ENCODE peak calls at places on chromosomes 6 and 20, in five cellular contexts. M, E, H, L and Q are unnamed samples.

GRCh38 chr6:158911746-158912158 is 88.2 kb downstream of the RSPH3 start:
- DNase-seq in M (no peak), L (no peak), E (no peak), H (peak), Q (peak)

GRCh38 chr20:38245753-38246152 is 14.8 kb downstream of the KIAA1755 start:
- DNase-seq in H (no peak), M (no peak), L (no peak), E (no peak), Q (no peak)

GRCh38 chr6:119426619-119427018 is 77.1 kb upstream of the MAN1A1 start:
- DNase-seq in M (no peak), H (no peak), L (no peak), E (no peak), Q (no peak)

GRCh38 chr6:63910863-63911665 is 275.5 kb downstream of the PHF3 start:
- DNase-seq in M (no peak), L (no peak), E (no peak), H (no peak), Q (no peak)

GRCh38 chr6:49205526-49205925 is 257.5 kb downstream of the MMUT start:
- DNase-seq in E (no peak), L (no peak), M (no peak), H (no peak), Q (no peak)

GRCh38 chr6:161001421-161001820 is 9.9 kb downstream of the MAP3K4 start:
- DNase-seq in M (no peak), L (no peak), E (no peak), H (no peak), Q (no peak)

GRCh38 chr20:1802385-1803215 is 92.6 kb upstream of the SIRPA start:
- DNase-seq in L (peak), H (peak), E (peak), M (peak), Q (peak)

GRCh38 chr6:49509342-49509741 is 9.6 kb downstream of the GLYATL3 start:
- DNase-seq in M (no peak), H (no peak), E (no peak), L (no peak), Q (no peak)

GRCh38 chr6:112202639-112203341 is 51.6 kb downstream of the LAMA4 start:
- DNase-seq in L (no peak), E (peak), M (no peak), H (no peak), Q (peak)

GRCh38 chr6:117613920-117614535 is 11.7 kb upstream of the GOPC start:
- DNase-seq in M (no peak), E (no peak), H (no peak), L (no peak), Q (no peak)

GRCh38 chr20:60034231-60035110 is 76.2 kb downstream of the CDH26 start:
- DNase-seq in M (no peak), H (no peak), L (peak), E (no peak), Q (no peak)

GRCh38 chr20:12660918-12661317 is 347.9 kb upstream of the SPTLC3 start:
- DNase-seq in E (no peak), L (peak), H (no peak), M (no peak), Q (no peak)

GRCh38 chr20:47400685-47401084 is 44.2 kb upstream of the ZMYND8 start:
- DNase-seq in M (no peak), H (no peak), E (no peak), L (no peak), Q (no peak)

GRCh38 chr6:146041282-146041681 is 12.4 kb downstream of the GRM1 start:
- DNase-seq in L (peak), H (no peak), E (no peak), M (no peak), Q (no peak)

GRCh38 chr6:159008656-159009288 is 8.8 kb upstream of the RSPH3 start:
- DNase-seq in M (no peak), L (no peak), H (no peak), E (peak), Q (peak)

GRCh38 chr6:168541307-168541706 is 100.3 kb downstream of the SMOC2 start:
- DNase-seq in E (no peak), L (no peak), M (no peak), H (no peak), Q (no peak)

GRCh38 chr6:73032586-73032985 is 192.7 kb downstream of the KHDC1L start:
- DNase-seq in M (no peak), L (no peak), E (no peak), H (no peak), Q (no peak)

GRCh38 chr6:17928514-17929430 is 58.7 kb downstream of the KIF13A start:
- DNase-seq in H (no peak), L (no peak), M (no peak), E (no peak), Q (no peak)

DNA sequence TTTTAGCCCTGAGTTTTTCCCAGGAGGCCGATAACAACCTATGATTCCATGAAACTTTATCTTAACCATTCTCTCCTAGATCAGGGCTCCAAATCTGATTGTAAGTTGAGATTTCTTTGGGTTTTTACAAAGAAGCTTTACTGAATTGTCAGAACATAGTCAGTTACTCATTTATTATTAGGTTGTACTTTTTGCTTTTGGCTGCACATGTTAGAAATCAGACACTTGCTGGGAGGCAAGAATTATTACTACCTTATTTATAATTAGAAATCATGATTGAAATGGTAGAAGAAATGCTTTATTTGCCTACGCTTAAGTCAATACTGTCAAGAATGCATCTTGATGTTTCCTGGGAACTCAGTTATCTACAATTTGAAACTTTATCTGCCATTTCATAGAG is 63.3 kb downstream of the KCNS1 start:
- DNase-seq in M (no peak), L (no peak), E (no peak), H (no peak), Q (no peak)
- TF ChIP-seq CTCF in M (no peak), L (no peak), E (no peak), H (no peak), Q (no peak)

DNA sequence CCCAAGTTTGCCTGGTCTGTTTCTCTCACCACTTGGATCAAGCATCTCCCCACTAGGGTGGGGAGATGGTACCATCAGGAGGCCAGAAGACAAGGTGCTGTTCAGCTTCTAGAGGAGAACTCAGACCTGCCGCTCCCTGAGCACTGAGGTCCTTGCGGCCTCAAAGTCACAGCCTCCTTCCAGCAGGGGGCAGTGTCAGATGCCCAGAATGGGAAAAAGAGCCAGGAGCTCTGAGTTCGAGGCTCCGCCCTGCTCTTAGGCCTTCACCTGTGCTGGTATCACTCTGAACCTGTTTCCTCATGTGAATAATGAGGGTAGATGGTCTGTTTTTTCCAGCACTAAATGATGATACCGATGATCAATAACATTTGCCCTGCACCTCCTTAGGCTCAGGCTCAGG is 68.7 kb downstream of the TOX2 start:
- DNase-seq in H (peak), L (peak), E (no peak), M (no peak), Q (no peak)
- TF ChIP-seq CTCF in H (no peak), L (no peak), E (peak), M (no peak), Q (peak)

GRCh38 chr6:69768664-69769063 is 28.1 kb downstream of the LMBRD1 start:
- DNase-seq in M (no peak), L (no peak), E (no peak), H (no peak), Q (no peak)
- TF ChIP-seq CTCF in M (no peak), L (no peak), E (no peak), H (no peak), Q (no peak)

GRCh38 chr20:650281-650680 is 2.7 kb downstream of the SRXN1 start:
- DNase-seq in L (no peak), E (no peak), H (no peak), M (no peak), Q (no peak)

GRCh38 chr20:653110-653589 is at the start of gene SRXN1:
- DNase-seq in L (peak), E (peak), H (peak), M (peak), Q (peak)

GRCh38 chr20:651713-652610 is 1.0 kb downstream of the SRXN1 start:
- DNase-seq in L (no peak), E (no peak), H (no peak), M (no peak), Q (peak)

GRCh38 chr20:652611-653109 is 340 bp downstream of the SRXN1 start:
- DNase-seq in M (no peak), L (no peak), E (no peak), H (peak), Q (no peak)

GRCh38 chr20:650954-651353 is 2.0 kb downstream of the SRXN1 start:
- DNase-seq in L (no peak), H (no peak), M (no peak), E (no peak), Q (no peak)
- TF ChIP-seq CTCF in L (no peak), H (no peak), M (no peak), E (no peak), Q (no peak)

GRCh38 chr6:14862845-14863244 is 383.0 kb upstream of the JARID2 start:
- DNase-seq in E (no peak), L (no peak), H (no peak), M (no peak), Q (no peak)

GRCh38 chr6:14865609-14866100 is 380.2 kb upstream of the JARID2 start:
- DNase-seq in E (peak), M (no peak), L (no peak), H (peak), Q (no peak)

GRCh38 chr6:14867807-14868206 is 378.1 kb upstream of the JARID2 start:
- DNase-seq in E (no peak), M (no peak), L (no peak), H (no peak), Q (no peak)

GRCh38 chr6:14861491-14861943 is 384.4 kb upstream of the JARID2 start:
- DNase-seq in L (no peak), M (no peak), H (peak), E (no peak), Q (no peak)

DNA sequence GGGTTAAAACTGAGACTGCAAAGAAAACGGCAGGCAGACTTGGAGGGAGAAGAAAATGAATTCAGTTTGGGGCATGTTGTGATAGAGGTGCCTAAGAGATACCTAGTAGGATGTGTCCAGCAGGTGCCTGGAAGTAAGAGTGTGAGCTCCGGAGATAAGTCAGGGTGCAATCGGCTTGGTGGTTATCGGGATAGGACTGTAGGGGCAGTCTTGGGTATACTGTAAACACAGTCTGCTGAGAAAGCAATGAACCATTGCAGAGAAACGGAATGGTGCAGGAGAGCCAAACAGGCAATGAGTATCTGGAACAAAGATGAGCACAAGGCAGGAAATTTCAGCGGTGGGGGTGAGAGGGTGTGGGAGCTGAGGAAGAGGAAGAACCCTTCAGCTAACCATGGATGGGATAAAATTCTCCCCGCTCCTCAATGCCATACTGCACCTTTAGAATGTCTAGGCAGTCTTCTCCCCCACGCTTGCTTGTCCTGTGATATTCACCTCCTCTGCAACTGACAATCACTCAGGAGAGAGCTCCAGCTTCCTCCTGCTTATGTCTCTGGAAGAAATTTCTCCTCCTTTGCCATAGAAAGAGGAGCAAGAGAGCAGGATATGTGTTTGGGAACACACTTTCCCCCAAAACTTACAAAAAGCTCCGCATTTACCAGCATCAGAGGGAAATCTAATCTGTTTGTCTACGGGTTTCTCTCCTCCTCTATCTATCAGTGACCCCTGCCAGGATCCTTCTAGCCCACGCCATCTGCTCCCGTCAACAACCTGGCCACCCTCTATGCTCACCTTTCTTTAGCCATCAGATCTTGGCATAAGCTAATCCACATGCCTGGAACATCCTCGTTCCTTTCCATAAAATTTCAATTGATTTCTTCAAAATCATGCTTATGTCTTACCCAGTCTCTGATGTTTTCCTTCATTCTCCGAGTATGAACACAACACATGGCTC is 381.7 kb upstream of the JARID2 start:
- DNase-seq in E (no peak), L (no peak), H (no peak), M (no peak), Q (no peak)
- TF ChIP-seq CTCF in E (no peak), L (no peak), H (no peak), M (no peak), Q (no peak)

DNA sequence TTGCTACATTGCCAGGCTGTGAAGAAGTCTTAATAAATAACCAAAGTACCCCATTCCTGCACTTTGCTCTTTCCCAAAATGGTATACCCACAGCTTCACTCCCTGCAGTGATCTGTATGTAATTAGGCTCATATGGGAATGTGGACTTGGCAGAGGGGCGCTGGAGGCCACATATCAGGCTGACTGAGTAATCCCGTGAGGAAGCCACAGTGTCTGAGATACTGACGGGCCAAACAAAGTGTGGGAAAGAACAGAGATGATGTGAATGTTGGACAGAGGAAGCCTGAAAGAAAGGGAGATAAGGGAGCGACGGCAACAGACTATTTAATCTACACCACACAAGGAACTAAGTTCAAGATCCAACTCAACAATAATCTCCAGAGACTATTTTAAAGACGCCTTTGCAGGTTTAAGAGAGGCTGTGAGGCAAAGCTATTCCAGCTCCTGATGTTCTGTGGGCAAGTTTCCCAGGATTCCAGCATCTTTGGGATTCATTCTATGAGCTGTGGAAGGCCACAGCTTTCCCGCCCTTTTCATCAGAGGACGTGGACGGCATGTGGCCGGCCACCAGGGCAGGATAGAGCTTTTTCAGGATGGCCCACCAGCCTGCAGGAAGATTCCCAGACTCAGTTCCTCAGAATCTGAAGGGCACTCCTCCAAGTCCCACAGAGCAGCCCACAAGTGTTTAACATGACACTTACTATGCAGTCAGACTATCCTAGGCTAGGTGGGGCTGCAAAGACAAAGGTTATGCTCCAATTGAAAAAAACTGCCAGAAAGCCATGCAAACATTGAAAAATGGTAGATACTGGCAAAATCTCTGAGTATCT is 237.5 kb downstream of the ATXN1 start:
- DNase-seq in M (no peak), L (no peak), H (no peak), E (no peak), Q (no peak)
- TF ChIP-seq CTCF in M (no peak), L (no peak), H (no peak), E (no peak), Q (no peak)

DNA sequence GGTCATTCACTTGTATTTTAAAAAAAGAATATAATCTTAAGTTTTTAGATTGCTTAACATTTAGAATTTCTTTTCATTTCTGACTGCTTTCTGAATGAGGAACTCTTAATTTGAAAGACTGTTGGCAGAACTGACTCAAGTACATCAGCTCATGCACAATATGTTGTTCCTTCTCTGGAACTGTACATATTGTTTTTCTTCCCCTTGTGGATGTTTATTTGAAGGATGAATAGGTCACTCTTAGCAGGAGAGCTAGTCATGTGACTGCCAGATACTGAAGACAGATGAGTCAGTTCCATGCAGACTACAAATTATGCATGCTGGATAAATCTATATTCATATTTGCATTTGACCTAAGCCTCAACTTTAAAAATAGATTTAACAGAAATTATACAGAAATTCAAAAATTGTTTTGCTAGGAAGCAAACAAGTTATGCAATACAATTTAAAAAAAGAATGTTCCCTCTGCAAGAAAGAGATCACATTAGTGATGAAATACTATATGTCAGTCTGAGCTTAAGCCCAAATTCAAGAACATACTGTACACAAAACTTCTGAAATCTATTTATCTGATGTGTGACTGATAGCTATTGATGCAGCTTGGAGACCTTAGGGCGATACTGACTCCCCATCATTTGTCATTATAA is 1274.9 kb upstream of the GJE1 start:
- DNase-seq in L (no peak), E (no peak), M (no peak), H (no peak), Q (no peak)
- TF ChIP-seq CTCF in L (no peak), E (no peak), M (no peak), H (no peak), Q (no peak)

DNA sequence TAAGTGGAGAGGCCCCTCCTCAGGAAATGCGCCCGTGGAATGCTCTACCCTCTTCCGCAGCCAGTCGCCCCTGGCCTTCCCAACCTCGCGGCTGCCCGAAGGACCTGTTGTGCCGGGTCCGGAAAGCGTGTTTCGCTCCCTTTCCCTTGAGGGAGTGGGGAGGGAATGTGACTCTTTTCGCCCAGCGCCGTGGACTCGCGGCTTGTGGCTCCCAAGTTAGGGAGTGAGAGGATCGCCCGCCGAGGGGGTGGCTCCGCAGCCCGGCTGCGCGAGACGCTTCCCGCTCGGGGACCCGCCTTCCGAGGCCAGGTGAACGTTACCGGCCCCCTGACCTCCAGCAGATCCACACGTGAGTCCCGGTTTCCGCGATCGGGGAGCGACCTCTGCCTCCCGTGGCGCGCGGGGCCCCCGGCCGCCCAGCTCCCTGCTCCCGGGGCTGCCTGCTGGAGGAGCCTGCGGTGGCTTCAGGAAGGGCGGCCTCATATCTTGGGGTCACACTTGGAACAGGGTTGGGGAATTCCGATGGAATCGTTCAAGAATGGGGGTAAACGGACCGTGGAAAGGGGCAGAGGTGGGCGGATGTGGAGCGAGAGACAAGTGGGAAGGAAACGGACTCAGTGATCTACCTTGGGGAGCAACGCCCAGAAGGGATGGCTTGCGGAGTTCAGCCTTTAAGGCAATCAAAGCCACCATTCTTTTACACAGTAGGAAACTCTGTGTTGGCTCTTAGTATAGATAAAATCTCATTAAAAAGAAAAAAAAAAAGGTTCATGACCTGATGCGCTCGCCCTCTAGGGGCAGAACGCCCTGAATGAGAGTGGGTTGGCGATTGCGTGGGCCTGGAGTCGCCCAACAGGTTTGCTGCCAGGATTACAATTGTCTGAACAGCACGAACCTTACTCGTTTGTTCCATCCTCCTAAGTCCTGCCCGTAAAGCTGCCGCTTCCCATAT is 887 bp downstream of the TPD52L1 start:
- DNase-seq in H (no peak), M (peak), E (peak), L (peak), Q (peak)
- TF ChIP-seq CTCF in H (no peak), M (no peak), E (no peak), L (peak), Q (peak)

GRCh38 chr6:152118678-152119077 is 311.2 kb downstream of the ESR1 start:
- DNase-seq in E (no peak), L (no peak), H (no peak), M (no peak), Q (no peak)
- TF ChIP-seq CTCF in E (no peak), L (no peak), H (no peak), M (no peak), Q (no peak)